ENCODE peak calls at places on chromosomes 7 and 10, in four cellular contexts. One of them, this sample, is unnamed.
A peak's percentile ranks its signal among the peaks of the same experiment; 100 is the strongest.

GRCh38 chr10:44344727-44345126 is 40.2 kb downstream of the CXCL12 start:
- DNase-seq in pancreas: no peak
- DNase-seq in hepatocyte: no peak
- DNase-seq in SJCRH30: no peak
- DNase-seq in this sample: no peak

GRCh38 chr7:150978136-150978789 is at the start of gene KCNH2:
- DNase-seq in hepatocyte: peak; percentile 73
- DNase-seq in SJCRH30: peak; percentile 90
- DNase-seq in pancreas: no peak
- DNase-seq in this sample: no peak

GRCh38 chr10:86968271-86968993 is at the start of gene ADIRF:
- DNase-seq in hepatocyte: peak; percentile 8
- DNase-seq in SJCRH30: no peak
- DNase-seq in pancreas: no peak
- DNase-seq in this sample: no peak

GRCh38 chr10:10432306-10433035 is 585.2 kb upstream of the CELF2 start:
- DNase-seq in SJCRH30: peak; percentile 57
- DNase-seq in pancreas: no peak
- DNase-seq in hepatocyte: no peak
- DNase-seq in this sample: no peak

GRCh38 chr10:105974803-105975456 is 1189.6 kb downstream of the SORCS1 start:
- DNase-seq in hepatocyte: peak; percentile 57
- DNase-seq in pancreas: peak; percentile 21
- DNase-seq in SJCRH30: peak; percentile 10
- DNase-seq in this sample: no peak

GRCh38 chr10:127174866-127175265 is 21.5 kb downstream of the INSYN2A start:
- DNase-seq in hepatocyte: no peak
- DNase-seq in SJCRH30: no peak
- DNase-seq in pancreas: no peak
- DNase-seq in this sample: no peak

GRCh38 chr7:79060498-79060897 is 393.0 kb downstream of the MAGI2 start:
- DNase-seq in SJCRH30: no peak
- DNase-seq in hepatocyte: no peak
- DNase-seq in pancreas: no peak
- DNase-seq in this sample: no peak

GRCh38 chr7:106064836-106065559 is 47.1 kb downstream of the SYPL1 start:
- DNase-seq in hepatocyte: peak; percentile 87
- DNase-seq in pancreas: peak; percentile 71
- DNase-seq in SJCRH30: peak; percentile 85
- DNase-seq in this sample: no peak

GRCh38 chr7:5228066-5228465 is 38.0 kb downstream of the WIPI2 start:
- DNase-seq in pancreas: no peak
- DNase-seq in SJCRH30: no peak
- DNase-seq in hepatocyte: no peak
- DNase-seq in this sample: no peak

GRCh38 chr7:25427721-25428120 is 199.4 kb upstream of the NPVF start:
- DNase-seq in hepatocyte: no peak
- DNase-seq in SJCRH30: no peak
- DNase-seq in pancreas: no peak
- DNase-seq in this sample: no peak

GRCh38 chr7:73717991-73718405 is 1.5 kb downstream of the STX1A start:
- DNase-seq in pancreas: no peak
- DNase-seq in hepatocyte: peak; percentile 23
- DNase-seq in SJCRH30: peak; percentile 31
- DNase-seq in this sample: peak; percentile 82

GRCh38 chr7:32525839-32526238 is 30.6 kb downstream of the AVL9 start:
- DNase-seq in hepatocyte: no peak
- DNase-seq in pancreas: no peak
- DNase-seq in SJCRH30: no peak
- DNase-seq in this sample: no peak

GRCh38 chr7:79810945-79811344 is 323.7 kb upstream of the GNAI1 start:
- DNase-seq in SJCRH30: no peak
- DNase-seq in hepatocyte: no peak
- DNase-seq in pancreas: no peak
- DNase-seq in this sample: no peak

GRCh38 chr7:130365511-130366441 is 14.5 kb upstream of the CPA1 start:
- DNase-seq in hepatocyte: no peak
- DNase-seq in SJCRH30: peak; percentile 100
- DNase-seq in pancreas: peak; percentile 66
- DNase-seq in this sample: no peak

GRCh38 chr7:136086712-136087111 is 109.6 kb upstream of the MTPN start:
- DNase-seq in hepatocyte: peak; percentile 72
- DNase-seq in SJCRH30: peak; percentile 71
- DNase-seq in pancreas: peak; percentile 73
- DNase-seq in this sample: no peak

GRCh38 chr10:58755688-58756087 is 243.0 kb downstream of the BICC1 start:
- DNase-seq in pancreas: no peak
- DNase-seq in hepatocyte: peak; percentile 55
- DNase-seq in SJCRH30: no peak
- DNase-seq in this sample: no peak

GRCh38 chr7:151623766-151624165 is 104.1 kb upstream of the RHEB start:
- DNase-seq in pancreas: no peak
- DNase-seq in SJCRH30: no peak
- DNase-seq in hepatocyte: no peak
- DNase-seq in this sample: no peak

GRCh38 chr7:47458057-47458456 is 123.9 kb downstream of the TNS3 start:
- DNase-seq in hepatocyte: no peak
- DNase-seq in pancreas: peak; percentile 70
- DNase-seq in SJCRH30: peak; percentile 91
- DNase-seq in this sample: no peak

GRCh38 chr10:50874723-50875122 is 10.7 kb downstream of the A1CF start:
- DNase-seq in pancreas: no peak
- DNase-seq in hepatocyte: no peak
- DNase-seq in SJCRH30: peak; percentile 5
- DNase-seq in this sample: no peak

GRCh38 chr7:38858281-38858884 is 50.6 kb downstream of the VPS41 start:
- DNase-seq in pancreas: no peak
- DNase-seq in hepatocyte: peak; percentile 60
- DNase-seq in SJCRH30: no peak
- DNase-seq in this sample: no peak

GRCh38 chr7:13920053-13920697 is 69.3 kb downstream of the ETV1 start:
- DNase-seq in hepatocyte: peak; percentile 88
- DNase-seq in SJCRH30: peak; percentile 98
- DNase-seq in pancreas: no peak
- DNase-seq in this sample: no peak

GRCh38 chr10:119022846-119023552 is 6.5 kb upstream of the NANOS1 start:
- DNase-seq in SJCRH30: peak; percentile 68
- DNase-seq in pancreas: no peak
- DNase-seq in hepatocyte: no peak
- DNase-seq in this sample: no peak

GRCh38 chr7:11716185-11716584 is 115.8 kb downstream of the THSD7A start:
- DNase-seq in pancreas: peak; percentile 39
- DNase-seq in hepatocyte: no peak
- DNase-seq in SJCRH30: peak; percentile 75
- DNase-seq in this sample: no peak

GRCh38 chr7:131556055-131556911 is at the start of gene PODXL:
- DNase-seq in SJCRH30: peak; percentile 82
- DNase-seq in hepatocyte: peak; percentile 83
- DNase-seq in pancreas: peak; percentile 85
- DNase-seq in this sample: peak; percentile 38

GRCh38 chr7:8724080-8724718 is 290.8 kb downstream of the NXPH1 start:
- DNase-seq in SJCRH30: peak; percentile 86
- DNase-seq in pancreas: peak; percentile 37
- DNase-seq in hepatocyte: peak; percentile 68
- DNase-seq in this sample: no peak

GRCh38 chr10:11546581-11546980 is 64.9 kb downstream of the USP6NL start:
- DNase-seq in SJCRH30: no peak
- DNase-seq in hepatocyte: no peak
- DNase-seq in pancreas: no peak
- DNase-seq in this sample: no peak

GRCh38 chr10:11539191-11539868 is 72.1 kb downstream of the USP6NL start:
- DNase-seq in hepatocyte: no peak
- DNase-seq in pancreas: no peak
- DNase-seq in SJCRH30: no peak
- DNase-seq in this sample: no peak

GRCh38 chr10:11538834-11539190 is 72.6 kb downstream of the USP6NL start:
- DNase-seq in hepatocyte: no peak
- DNase-seq in pancreas: no peak
- DNase-seq in SJCRH30: no peak
- DNase-seq in this sample: no peak

GRCh38 chr10:11536256-11536655 is 75.2 kb downstream of the USP6NL start:
- DNase-seq in hepatocyte: no peak
- DNase-seq in SJCRH30: no peak
- DNase-seq in pancreas: no peak
- DNase-seq in this sample: no peak

GRCh38 chr10:11541296-11541695 is 70.2 kb downstream of the USP6NL start:
- DNase-seq in SJCRH30: no peak
- DNase-seq in hepatocyte: no peak
- DNase-seq in pancreas: no peak
- DNase-seq in this sample: no peak
- H3K4me1 ChIP-seq in SJCRH30: no peaks in the 10 kb centered on the region
- H3K4me1 ChIP-seq in hepatocyte: no peaks in the 10 kb centered on the region
- H3K4me1 ChIP-seq in pancreas: peaks cover 10% of the 10 kb centered on the region
- H3K4me1 ChIP-seq in this sample: no peaks in the 10 kb centered on the region

DNA sequence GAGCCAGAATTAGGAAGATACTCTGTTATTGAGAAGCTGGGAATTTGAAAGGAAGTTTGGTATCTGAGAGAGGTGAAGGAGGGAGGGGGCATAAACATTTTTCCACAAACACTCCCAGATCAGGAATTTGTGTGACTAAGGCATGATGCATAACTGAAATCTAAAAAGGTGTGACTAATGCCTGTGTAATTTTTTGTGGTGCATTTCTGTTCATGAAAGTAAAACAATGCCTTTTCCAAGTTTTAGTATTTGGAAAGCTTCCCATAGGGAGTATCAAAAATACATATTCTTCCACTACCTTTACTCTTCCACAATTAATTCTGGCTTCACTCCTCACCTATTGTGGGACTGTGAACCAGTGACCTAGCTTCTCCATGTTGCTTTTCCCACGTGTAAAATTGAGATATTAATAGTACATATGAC is 56.4 kb upstream of the CAV2 start:
- DNase-seq in SJCRH30: peak; percentile 71
- DNase-seq in pancreas: no peak
- DNase-seq in hepatocyte: peak; percentile 28
- DNase-seq in this sample: no peak
- H3K4me1 ChIP-seq in SJCRH30: peaks cover 20% of the 10 kb centered on the region
- H3K4me1 ChIP-seq in pancreas: no peaks in the 10 kb centered on the region
- H3K4me1 ChIP-seq in hepatocyte: peaks cover 20% of the 10 kb centered on the region
- H3K4me1 ChIP-seq in this sample: no peaks in the 10 kb centered on the region

DNA sequence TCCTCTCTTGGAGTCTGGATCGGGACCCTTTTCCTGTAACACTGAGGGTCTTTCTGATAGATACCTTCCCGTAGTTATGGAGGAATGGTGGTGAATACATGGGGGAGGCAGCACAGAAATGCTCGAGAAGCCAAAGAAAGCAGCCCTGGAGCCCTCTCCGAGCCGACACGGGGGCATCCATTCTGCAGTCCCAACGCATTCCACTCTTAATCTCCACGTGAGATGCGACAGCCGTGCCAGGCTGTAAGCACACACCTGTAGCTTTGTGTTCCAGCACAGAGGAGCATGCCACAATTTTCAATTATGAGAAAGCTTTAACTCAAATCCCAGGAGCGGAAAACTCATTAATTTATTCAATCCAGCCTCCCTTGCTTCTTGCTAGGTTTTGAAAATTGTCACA is 55.7 kb upstream of the CHST15 start:
- DNase-seq in SJCRH30: no peak
- DNase-seq in pancreas: no peak
- DNase-seq in hepatocyte: no peak
- DNase-seq in this sample: no peak
- H3K4me1 ChIP-seq in SJCRH30: peaks cover 23% of the 10 kb centered on the region
- H3K4me1 ChIP-seq in pancreas: no peaks in the 10 kb centered on the region
- H3K4me1 ChIP-seq in hepatocyte: peaks cover 8% of the 10 kb centered on the region
- H3K4me1 ChIP-seq in this sample: peaks cover 16% of the 10 kb centered on the region

GRCh38 chr10:77987671-77988070 is 41.6 kb downstream of the POLR3A start:
- DNase-seq in SJCRH30: no peak
- DNase-seq in hepatocyte: no peak
- DNase-seq in pancreas: no peak
- DNase-seq in this sample: no peak
- H3K4me1 ChIP-seq in SJCRH30: no peaks in the 10 kb centered on the region
- H3K4me1 ChIP-seq in hepatocyte: no peaks in the 10 kb centered on the region
- H3K4me1 ChIP-seq in pancreas: no peaks in the 10 kb centered on the region
- H3K4me1 ChIP-seq in this sample: no peaks in the 10 kb centered on the region

DNA sequence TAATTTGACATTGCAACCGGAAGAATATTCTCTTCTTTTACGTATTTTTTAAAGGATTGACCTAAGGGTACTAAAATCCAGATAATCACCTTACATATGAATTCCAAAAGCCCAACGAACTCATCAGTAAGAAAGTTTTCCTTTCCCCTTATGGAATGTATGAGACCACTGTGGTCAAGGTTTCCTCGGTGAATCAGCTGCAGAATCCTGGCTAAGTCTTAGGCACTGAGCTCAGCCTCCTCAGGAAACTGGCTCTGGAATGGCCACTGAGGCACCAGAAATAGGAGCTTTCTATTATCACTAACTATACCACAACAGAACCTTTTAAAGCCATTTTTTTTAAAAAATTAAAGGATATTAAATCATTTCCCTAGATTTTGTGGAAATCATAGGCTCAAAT is 21.0 kb downstream of the SVIL start:
- DNase-seq in hepatocyte: no peak
- DNase-seq in pancreas: no peak
- DNase-seq in SJCRH30: no peak
- DNase-seq in this sample: no peak
- H3K4me1 ChIP-seq in hepatocyte: peaks cover 17% of the 10 kb centered on the region
- H3K4me1 ChIP-seq in pancreas: peaks cover under 1% of the 10 kb centered on the region
- H3K4me1 ChIP-seq in SJCRH30: peaks cover 15% of the 10 kb centered on the region
- H3K4me1 ChIP-seq in this sample: no peaks in the 10 kb centered on the region